ENCODE peak calls at places on chromosomes 6 and 20, in eight cellular contexts. B is adrenal gland, K is substantia nigra, F is uterus, Y is heart left ventricle, D is mammary epithelial cell, Z is K562, T is PC-3. S is an unnamed sample.

GRCh38 chr6:49565261-49565660 is 14.8 kb downstream of the C6orf141 start:
- DNase-seq in B (no peak), K (no peak), F (no peak), Y (no peak), D (no peak), Z (no peak), T (no peak), S (no peak)

GRCh38 chr6:1311400-1312192 is at the start of gene FOXQ1:
- DNase-seq in B (no peak), K (no peak), F (no peak), Y (no peak), D (peak; percentile 74), Z (no peak), T (peak; percentile 85), S (no peak)

GRCh38 chr20:21396045-21396893 is 1.1 kb downstream of the NKX2-4 start:
- DNase-seq in B (no peak), K (no peak), F (no peak), Y (no peak), D (peak; percentile 25), Z (no peak), T (no peak), S (no peak)

GRCh38 chr20:50642288-50642803 is 49.0 kb downstream of the RIPOR3 start:
- DNase-seq in B (no peak), K (no peak), F (no peak), Y (no peak), D (no peak), Z (peak; percentile 31), T (peak; percentile 43), S (no peak)

GRCh38 chr6:136335736-136336362 is 46.2 kb upstream of the BCLAF1 start:
- DNase-seq in B (no peak), K (no peak), F (no peak), Y (no peak), D (no peak), Z (peak; percentile 50), T (no peak), S (no peak)

GRCh38 chr6:102766946-102767345 is 1373.4 kb downstream of the GRIK2 start:
- DNase-seq in B (no peak), K (no peak), F (no peak), Y (no peak), D (peak; percentile 2), Z (no peak), T (peak; percentile 69), S (no peak)

GRCh38 chr20:24027229-24027628 is 38.6 kb upstream of the GGTLC1 start:
- DNase-seq in B (peak; percentile 46), K (no peak), F (peak; percentile 30), Y (peak; percentile 70), D (no peak), Z (no peak), T (peak; percentile 22), S (peak; percentile 6)

GRCh38 chr20:3739926-3740599 is 7.6 kb downstream of the HSPA12B start:
- DNase-seq in B (no peak), K (no peak), F (no peak), Y (no peak), D (no peak), Z (peak; percentile 22), T (no peak), S (no peak)

GRCh38 chr20:11891827-11892521 is 25.7 kb upstream of the BTBD3 start:
- DNase-seq in B (peak; percentile 81), K (peak; percentile 11), F (peak; percentile 43), Y (peak; percentile 61), D (peak; percentile 83), Z (peak; percentile 57), T (peak; percentile 87), S (peak; percentile 14)

GRCh38 chr20:38224534-38224933 is 36.0 kb downstream of the KIAA1755 start:
- DNase-seq in B (no peak), K (no peak), F (no peak), Y (peak; percentile 7), D (no peak), Z (no peak), T (no peak), S (no peak)

GRCh38 chr6:46985943-46986342 is 56.2 kb downstream of the ADGRF1 start:
- DNase-seq in B (no peak), K (no peak), F (no peak), Y (no peak), D (peak; percentile 48), Z (no peak), T (peak; percentile 75), S (no peak)

GRCh38 chr6:36094786-36095496 is 35.4 kb upstream of the MAPK13 start:
- DNase-seq in B (peak; percentile 81), K (peak; percentile 57), F (peak; percentile 81), Y (peak; percentile 66), D (peak; percentile 51), Z (peak; percentile 83), T (peak; percentile 88), S (peak; percentile 52)

GRCh38 chr6:10720229-10720959 is 2.5 kb upstream of the TMEM14C start:
- DNase-seq in B (peak; percentile 48), K (peak; percentile 21), F (peak; percentile 50), Y (peak; percentile 64), D (peak; percentile 43), Z (no peak), T (peak; percentile 43), S (no peak)

GRCh38 chr20:59134182-59134581 is 29.4 kb upstream of the ZNF831 start:
- DNase-seq in B (no peak), K (no peak), F (no peak), Y (no peak), D (no peak), Z (no peak), T (no peak), S (no peak)

GRCh38 chr6:138809677-138810076 is 13.8 kb downstream of the ECT2L start:
- DNase-seq in B (no peak), K (no peak), F (no peak), Y (no peak), D (no peak), Z (no peak), T (no peak), S (no peak)

GRCh38 chr20:13286600-13286999 is 65.5 kb downstream of the ISM1 start:
- DNase-seq in B (no peak), K (no peak), F (no peak), Y (no peak), D (peak; percentile 84), Z (no peak), T (peak; percentile 14), S (no peak)

GRCh38 chr20:9974324-9974723 is 60.5 kb upstream of the ANKEF1 start:
- DNase-seq in B (no peak), K (no peak), F (no peak), Y (no peak), D (no peak), Z (no peak), T (peak; percentile 38), S (no peak)

GRCh38 chr6:137637161-137637560 is 143.0 kb upstream of the OLIG3 start:
- DNase-seq in B (no peak), K (no peak), F (no peak), Y (no peak), D (peak; percentile 76), Z (no peak), T (peak; percentile 57), S (no peak)
- H3K27ac ChIP-seq in B (no peak overlapping the region), K (no peak overlapping the region), F (no peak overlapping the region), Y (no peak overlapping the region), D (no peak overlapping the region), Z (no peak overlapping the region), T (no peak overlapping the region), S (no peak overlapping the region)

GRCh38 chr20:48841196-48841860 is 13.5 kb upstream of the PREX1 start:
- DNase-seq in B (no peak), K (no peak), F (no peak), Y (no peak), D (no peak), Z (no peak), T (peak; percentile 22), S (no peak)
- H3K27ac ChIP-seq in B (no peak overlapping the region), K (no peak overlapping the region), F (no peak overlapping the region), Y (no peak overlapping the region), D (no peak overlapping the region), Z (peak overlapping the region; percentile 19), T (peak overlapping the region; percentile 30), S (no peak overlapping the region)

GRCh38 chr6:144296973-144297372 is 11.8 kb downstream of the UTRN start:
- DNase-seq in B (peak; percentile 54), K (no peak), F (peak; percentile 66), Y (peak; percentile 42), D (no peak), Z (no peak), T (peak; percentile 57), S (no peak)
- H3K27ac ChIP-seq in B (no peak overlapping the region), K (no peak overlapping the region), F (peak overlapping the region; percentile 75), Y (peak overlapping the region; percentile 55), D (no peak overlapping the region), Z (no peak overlapping the region), T (peak overlapping the region; percentile 31), S (no peak overlapping the region)

GRCh38 chr6:150622941-150623874 is 23.5 kb downstream of the PLEKHG1 start:
- DNase-seq in B (no peak), K (no peak), F (no peak), Y (no peak), D (no peak), Z (no peak), T (no peak), S (no peak)
- H3K27ac ChIP-seq in B (no peak overlapping the region), K (no peak overlapping the region), F (no peak overlapping the region), Y (no peak overlapping the region), D (no peak overlapping the region), Z (no peak overlapping the region), T (no peak overlapping the region), S (no peak overlapping the region)

GRCh38 chr6:41699063-41699462 is 36.3 kb downstream of the TFEB start:
- DNase-seq in B (no peak), K (no peak), F (no peak), Y (no peak), D (no peak), Z (no peak), T (no peak), S (no peak)
- H3K27ac ChIP-seq in B (no peak overlapping the region), K (peak overlapping the region; percentile 97), F (peak overlapping the region; percentile 22), Y (peak overlapping the region; percentile 32), D (peak overlapping the region; percentile 89), Z (no peak overlapping the region), T (no peak overlapping the region), S (peak overlapping the region; percentile 79)

GRCh38 chr6:133595076-133595868 is 293.6 kb upstream of the TCF21 start:
- DNase-seq in B (no peak), K (no peak), F (no peak), Y (no peak), D (no peak), Z (no peak), T (peak; percentile 72), S (no peak)
- H3K27ac ChIP-seq in B (no peak overlapping the region), K (no peak overlapping the region), F (peak overlapping the region; percentile 72), Y (no peak overlapping the region), D (no peak overlapping the region), Z (no peak overlapping the region), T (peak overlapping the region; percentile 76), S (no peak overlapping the region)

DNA sequence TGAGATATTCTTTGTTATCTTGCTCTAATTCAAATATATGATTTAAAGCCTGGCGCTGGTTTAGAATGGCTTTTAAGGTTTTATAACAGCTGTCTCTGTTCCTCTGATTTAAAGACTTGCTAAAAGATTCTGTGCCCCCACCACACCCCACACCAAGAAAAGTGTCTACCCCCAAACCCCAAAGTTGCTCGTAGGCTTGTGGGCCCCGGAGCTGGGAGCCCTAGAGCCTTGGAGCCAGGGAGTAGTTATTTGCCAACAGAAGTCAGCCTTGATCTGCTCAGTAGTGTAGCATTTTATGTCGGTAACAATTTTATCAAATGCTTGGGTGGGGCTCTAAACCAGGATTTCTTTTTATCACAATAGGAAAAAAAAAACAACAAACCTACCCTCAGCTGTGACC is 105.2 kb upstream of the TRAF3IP2 start:
- DNase-seq in B (no peak), K (no peak), F (no peak), Y (no peak), D (no peak), Z (no peak), T (no peak), S (no peak)
- H3K27ac ChIP-seq in B (no peak overlapping the region), K (peak overlapping the region; percentile 54), F (peak overlapping the region; percentile 62), Y (peak overlapping the region; percentile 65), D (no peak overlapping the region), Z (no peak overlapping the region), T (no peak overlapping the region), S (peak overlapping the region; percentile 64)